ENCODE peak calls at places on chromosome 20, in ten cellular contexts. One of them, this sample, is unnamed.

GRCh38 chr20:33651562-33652048 is 10.5 kb upstream of the C20orf144 start:
- DNase-seq in hepatocyte: no peak
- DNase-seq in mammary epithelial cell: no peak
- DNase-seq in GM23338: no peak
- DNase-seq in CD8-positive, alpha-beta T cell: no peak
- DNase-seq in spleen: peak; percentile 20
- DNase-seq in OCI-LY7: no peak
- DNase-seq in body of pancreas: no peak
- DNase-seq in heart right ventricle: no peak
- DNase-seq in SJSA1: no peak
- DNase-seq in this sample: no peak

GRCh38 chr20:58219342-58219700 is 9.1 kb downstream of the ANKRD60 start:
- DNase-seq in mammary epithelial cell: peak; percentile 56
- DNase-seq in spleen: no peak
- DNase-seq in OCI-LY7: no peak
- DNase-seq in GM23338: no peak
- DNase-seq in CD8-positive, alpha-beta T cell: no peak
- DNase-seq in heart right ventricle: no peak
- DNase-seq in SJSA1: no peak
- DNase-seq in hepatocyte: no peak
- DNase-seq in body of pancreas: no peak
- DNase-seq in this sample: no peak

GRCh38 chr20:1673424-1673823 is 15.8 kb upstream of the SIRPG start:
- DNase-seq in SJSA1: no peak
- DNase-seq in hepatocyte: no peak
- DNase-seq in spleen: no peak
- DNase-seq in CD8-positive, alpha-beta T cell: no peak
- DNase-seq in body of pancreas: no peak
- DNase-seq in mammary epithelial cell: no peak
- DNase-seq in OCI-LY7: no peak
- DNase-seq in heart right ventricle: no peak
- DNase-seq in GM23338: no peak
- DNase-seq in this sample: no peak

GRCh38 chr20:22577515-22578220 is 6.7 kb downstream of the FOXA2 start:
- DNase-seq in body of pancreas: peak; percentile 75
- DNase-seq in CD8-positive, alpha-beta T cell: no peak
- DNase-seq in SJSA1: no peak
- DNase-seq in hepatocyte: peak; percentile 57
- DNase-seq in mammary epithelial cell: no peak
- DNase-seq in spleen: no peak
- DNase-seq in OCI-LY7: no peak
- DNase-seq in heart right ventricle: no peak
- DNase-seq in GM23338: peak; percentile 87
- DNase-seq in this sample: peak; percentile 88

GRCh38 chr20:49859807-49860206 is 47.2 kb downstream of the SLC9A8 start:
- DNase-seq in heart right ventricle: no peak
- DNase-seq in SJSA1: no peak
- DNase-seq in spleen: no peak
- DNase-seq in OCI-LY7: no peak
- DNase-seq in body of pancreas: no peak
- DNase-seq in hepatocyte: no peak
- DNase-seq in mammary epithelial cell: peak; percentile 80
- DNase-seq in GM23338: no peak
- DNase-seq in CD8-positive, alpha-beta T cell: no peak
- DNase-seq in this sample: no peak

GRCh38 chr20:41360831-41361756 is 5.5 kb downstream of the EMILIN3 start:
- DNase-seq in heart right ventricle: no peak
- DNase-seq in CD8-positive, alpha-beta T cell: no peak
- DNase-seq in GM23338: no peak
- DNase-seq in OCI-LY7: no peak
- DNase-seq in spleen: peak; percentile 68
- DNase-seq in body of pancreas: no peak
- DNase-seq in mammary epithelial cell: no peak
- DNase-seq in hepatocyte: no peak
- DNase-seq in SJSA1: no peak
- DNase-seq in this sample: no peak

GRCh38 chr20:60148885-60149284 is 190.7 kb downstream of the CDH26 start:
- DNase-seq in spleen: no peak
- DNase-seq in CD8-positive, alpha-beta T cell: no peak
- DNase-seq in hepatocyte: no peak
- DNase-seq in body of pancreas: no peak
- DNase-seq in mammary epithelial cell: no peak
- DNase-seq in GM23338: no peak
- DNase-seq in OCI-LY7: no peak
- DNase-seq in heart right ventricle: no peak
- DNase-seq in SJSA1: no peak
- DNase-seq in this sample: no peak

GRCh38 chr20:35066194-35066593 is 26.4 kb downstream of the TRPC4AP start:
- DNase-seq in SJSA1: no peak
- DNase-seq in heart right ventricle: no peak
- DNase-seq in CD8-positive, alpha-beta T cell: no peak
- DNase-seq in hepatocyte: no peak
- DNase-seq in GM23338: no peak
- DNase-seq in OCI-LY7: no peak
- DNase-seq in body of pancreas: no peak
- DNase-seq in spleen: no peak
- DNase-seq in mammary epithelial cell: no peak
- DNase-seq in this sample: no peak

GRCh38 chr20:17866234-17867001 is 102.2 kb downstream of the SNX5 start:
- DNase-seq in SJSA1: no peak
- DNase-seq in spleen: peak; percentile 53
- DNase-seq in OCI-LY7: no peak
- DNase-seq in CD8-positive, alpha-beta T cell: no peak
- DNase-seq in heart right ventricle: no peak
- DNase-seq in hepatocyte: no peak
- DNase-seq in mammary epithelial cell: no peak
- DNase-seq in GM23338: no peak
- DNase-seq in body of pancreas: no peak
- DNase-seq in this sample: peak; percentile 12

GRCh38 chr20:59403261-59403961 is 103.0 kb downstream of the EDN3 start:
- DNase-seq in CD8-positive, alpha-beta T cell: peak; percentile 73
- DNase-seq in GM23338: peak; percentile 75
- DNase-seq in OCI-LY7: peak; percentile 39
- DNase-seq in heart right ventricle: peak; percentile 21
- DNase-seq in body of pancreas: peak; percentile 54
- DNase-seq in mammary epithelial cell: no peak
- DNase-seq in hepatocyte: peak; percentile 79
- DNase-seq in SJSA1: peak; percentile 6
- DNase-seq in spleen: peak; percentile 90
- DNase-seq in this sample: peak; percentile 73

GRCh38 chr20:51439160-51439689 is 103.3 kb downstream of the NFATC2 start:
- DNase-seq in SJSA1: no peak
- DNase-seq in GM23338: no peak
- DNase-seq in OCI-LY7: no peak
- DNase-seq in spleen: no peak
- DNase-seq in heart right ventricle: no peak
- DNase-seq in mammary epithelial cell: no peak
- DNase-seq in body of pancreas: no peak
- DNase-seq in CD8-positive, alpha-beta T cell: no peak
- DNase-seq in hepatocyte: no peak
- DNase-seq in this sample: no peak

GRCh38 chr20:8163543-8163942 is 31.5 kb downstream of the PLCB1 start:
- DNase-seq in spleen: no peak
- DNase-seq in GM23338: no peak
- DNase-seq in heart right ventricle: no peak
- DNase-seq in hepatocyte: no peak
- DNase-seq in SJSA1: no peak
- DNase-seq in mammary epithelial cell: no peak
- DNase-seq in OCI-LY7: no peak
- DNase-seq in body of pancreas: peak; percentile 23
- DNase-seq in CD8-positive, alpha-beta T cell: no peak
- DNase-seq in this sample: no peak

GRCh38 chr20:8166730-8167129 is 34.7 kb downstream of the PLCB1 start:
- DNase-seq in hepatocyte: no peak
- DNase-seq in spleen: no peak
- DNase-seq in OCI-LY7: no peak
- DNase-seq in body of pancreas: no peak
- DNase-seq in heart right ventricle: no peak
- DNase-seq in mammary epithelial cell: no peak
- DNase-seq in GM23338: no peak
- DNase-seq in SJSA1: no peak
- DNase-seq in CD8-positive, alpha-beta T cell: no peak
- DNase-seq in this sample: no peak

GRCh38 chr20:8162610-8163009 is 30.5 kb downstream of the PLCB1 start:
- DNase-seq in SJSA1: no peak
- DNase-seq in hepatocyte: no peak
- DNase-seq in GM23338: no peak
- DNase-seq in mammary epithelial cell: no peak
- DNase-seq in heart right ventricle: no peak
- DNase-seq in OCI-LY7: no peak
- DNase-seq in body of pancreas: no peak
- DNase-seq in CD8-positive, alpha-beta T cell: no peak
- DNase-seq in spleen: no peak
- DNase-seq in this sample: no peak

GRCh38 chr20:8156603-8157079 is 24.6 kb downstream of the PLCB1 start:
- DNase-seq in body of pancreas: no peak
- DNase-seq in GM23338: no peak
- DNase-seq in mammary epithelial cell: no peak
- DNase-seq in CD8-positive, alpha-beta T cell: no peak
- DNase-seq in heart right ventricle: no peak
- DNase-seq in SJSA1: peak; percentile 58
- DNase-seq in hepatocyte: peak; percentile 8
- DNase-seq in spleen: no peak
- DNase-seq in OCI-LY7: no peak
- DNase-seq in this sample: no peak

GRCh38 chr20:8161262-8162071 is 29.4 kb downstream of the PLCB1 start:
- DNase-seq in SJSA1: no peak
- DNase-seq in hepatocyte: no peak
- DNase-seq in mammary epithelial cell: no peak
- DNase-seq in spleen: no peak
- DNase-seq in CD8-positive, alpha-beta T cell: no peak
- DNase-seq in OCI-LY7: no peak
- DNase-seq in body of pancreas: peak; percentile 33
- DNase-seq in heart right ventricle: peak; percentile 9
- DNase-seq in GM23338: no peak
- DNase-seq in this sample: no peak
- H3K4me1 ChIP-seq in SJSA1: no peaks in the 10 kb centered on the region
- H3K4me1 ChIP-seq in hepatocyte: no peaks in the 10 kb centered on the region
- H3K4me1 ChIP-seq in mammary epithelial cell: no peaks in the 10 kb centered on the region
- H3K4me1 ChIP-seq in spleen: peaks cover 20% of the 10 kb centered on the region
- H3K4me1 ChIP-seq in CD8-positive, alpha-beta T cell: peaks cover 4% of the 10 kb centered on the region
- H3K4me1 ChIP-seq in OCI-LY7: no peaks in the 10 kb centered on the region
- H3K4me1 ChIP-seq in body of pancreas: peaks cover 33% of the 10 kb centered on the region
- H3K4me1 ChIP-seq in heart right ventricle: no peaks in the 10 kb centered on the region
- H3K4me1 ChIP-seq in GM23338: no peaks in the 10 kb centered on the region
- H3K4me1 ChIP-seq in this sample: peaks cover 13% of the 10 kb centered on the region

DNA sequence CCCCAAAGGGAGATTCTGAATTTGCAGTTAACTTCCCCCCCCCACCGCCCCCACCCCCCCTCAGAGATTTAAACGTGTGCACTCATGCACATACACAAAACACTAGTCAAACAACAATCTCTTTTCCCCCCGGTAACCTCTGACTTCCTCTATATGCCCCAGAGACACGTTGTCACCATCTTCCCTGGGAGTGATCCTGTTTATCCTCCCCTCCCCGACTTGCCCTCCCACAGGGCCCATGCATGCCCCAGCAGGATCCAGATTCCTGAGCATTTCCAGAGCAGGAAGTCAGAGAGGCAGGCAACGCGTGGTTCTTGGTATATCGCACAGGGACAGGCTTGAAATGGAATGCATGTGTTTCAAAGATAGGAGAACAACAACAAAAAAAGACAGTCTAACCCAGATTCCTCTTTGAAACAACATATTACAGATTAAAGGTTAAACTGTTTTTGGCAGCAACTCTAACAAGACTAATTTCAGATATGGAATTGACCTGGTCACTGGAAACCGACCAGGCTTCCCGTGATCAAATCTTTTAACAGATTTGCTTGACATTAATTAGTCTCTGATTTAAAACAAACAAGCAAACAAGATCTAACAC is 1.3 kb downstream of the BLCAP start:
- DNase-seq in mammary epithelial cell: peak; percentile 90
- DNase-seq in OCI-LY7: peak; percentile 45
- DNase-seq in hepatocyte: peak; percentile 64
- DNase-seq in SJSA1: peak; percentile 57
- DNase-seq in CD8-positive, alpha-beta T cell: no peak
- DNase-seq in spleen: peak; percentile 72
- DNase-seq in GM23338: peak; percentile 93
- DNase-seq in heart right ventricle: peak; percentile 50
- DNase-seq in body of pancreas: peak; percentile 39
- DNase-seq in this sample: no peak
- H3K4me3 ChIP-seq in mammary epithelial cell: peak overlapping the region; percentile 97
- H3K4me3 ChIP-seq in OCI-LY7: peak overlapping the region; percentile 81
- H3K4me3 ChIP-seq in hepatocyte: peak overlapping the region; percentile 55
- H3K4me3 ChIP-seq in SJSA1: peak overlapping the region; percentile 93
- H3K4me3 ChIP-seq in CD8-positive, alpha-beta T cell: peak overlapping the region; percentile 93
- H3K4me3 ChIP-seq in spleen: peak overlapping the region; percentile 99
- H3K4me3 ChIP-seq in GM23338: peak overlapping the region; percentile 84
- H3K4me3 ChIP-seq in heart right ventricle: peak overlapping the region; percentile 93
- H3K4me3 ChIP-seq in body of pancreas: peak overlapping the region; percentile 88
- H3K4me3 ChIP-seq in this sample: peak overlapping the region; percentile 90

DNA sequence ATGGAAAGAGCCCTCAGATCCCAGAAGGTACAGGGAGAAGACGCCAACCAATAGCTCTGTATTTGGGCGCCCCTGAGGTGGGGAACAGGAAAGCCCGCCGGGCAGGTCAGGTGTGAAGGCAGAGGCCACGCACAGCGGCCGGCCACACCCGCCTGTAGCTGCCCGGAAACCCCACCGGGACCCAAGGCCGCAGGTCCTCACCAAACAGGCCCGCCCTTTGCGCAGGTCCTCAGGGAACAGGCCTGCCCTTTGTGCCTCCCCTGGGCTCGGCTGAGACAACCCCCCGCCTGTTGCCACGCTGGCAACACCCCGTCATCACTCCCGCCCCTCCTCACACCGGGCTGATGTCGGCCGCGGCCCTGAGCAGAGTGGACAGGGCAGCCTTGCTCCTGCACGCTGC is 44.9 kb upstream of the CHRNA4 start:
- DNase-seq in GM23338: no peak
- DNase-seq in body of pancreas: no peak
- DNase-seq in hepatocyte: no peak
- DNase-seq in mammary epithelial cell: no peak
- DNase-seq in heart right ventricle: no peak
- DNase-seq in SJSA1: no peak
- DNase-seq in OCI-LY7: no peak
- DNase-seq in spleen: no peak
- DNase-seq in CD8-positive, alpha-beta T cell: no peak
- DNase-seq in this sample: no peak
- H3K4me1 ChIP-seq in GM23338: peaks cover 3% of the 10 kb centered on the region
- H3K4me1 ChIP-seq in body of pancreas: no peaks in the 10 kb centered on the region
- H3K4me1 ChIP-seq in hepatocyte: no peaks in the 10 kb centered on the region
- H3K4me1 ChIP-seq in mammary epithelial cell: no peaks in the 10 kb centered on the region
- H3K4me1 ChIP-seq in heart right ventricle: no peaks in the 10 kb centered on the region
- H3K4me1 ChIP-seq in SJSA1: no peaks in the 10 kb centered on the region
- H3K4me1 ChIP-seq in OCI-LY7: no peaks in the 10 kb centered on the region
- H3K4me1 ChIP-seq in spleen: no peaks in the 10 kb centered on the region
- H3K4me1 ChIP-seq in CD8-positive, alpha-beta T cell: peaks cover 6% of the 10 kb centered on the region
- H3K4me1 ChIP-seq in this sample: no peaks in the 10 kb centered on the region

GRCh38 chr20:2800590-2801458 is at the start of gene CPXM1:
- DNase-seq in heart right ventricle: no peak
- DNase-seq in hepatocyte: peak; percentile 55
- DNase-seq in OCI-LY7: no peak
- DNase-seq in mammary epithelial cell: no peak
- DNase-seq in spleen: no peak
- DNase-seq in CD8-positive, alpha-beta T cell: no peak
- DNase-seq in GM23338: peak; percentile 86
- DNase-seq in body of pancreas: no peak
- DNase-seq in SJSA1: peak; percentile 17
- DNase-seq in this sample: no peak
- H3K4me3 ChIP-seq in heart right ventricle: no peak within 1 kb of the TSS
- H3K4me3 ChIP-seq in hepatocyte: peak within 1 kb of the TSS; percentile 55
- H3K4me3 ChIP-seq in OCI-LY7: no peak within 1 kb of the TSS
- H3K4me3 ChIP-seq in mammary epithelial cell: peak within 1 kb of the TSS; percentile 26
- H3K4me3 ChIP-seq in spleen: peak within 1 kb of the TSS; percentile 30
- H3K4me3 ChIP-seq in CD8-positive, alpha-beta T cell: peak within 1 kb of the TSS; percentile 74
- H3K4me3 ChIP-seq in GM23338: peak within 1 kb of the TSS; percentile 79
- H3K4me3 ChIP-seq in body of pancreas: no peak within 1 kb of the TSS
- H3K4me3 ChIP-seq in SJSA1: peak within 1 kb of the TSS; percentile 31
- H3K4me3 ChIP-seq in this sample: peak within 1 kb of the TSS; percentile 32

GRCh38 chr20:19885576-19885956 is 127.5 kb downstream of the RIN2 start:
- DNase-seq in OCI-LY7: no peak
- DNase-seq in hepatocyte: no peak
- DNase-seq in GM23338: no peak
- DNase-seq in SJSA1: no peak
- DNase-seq in mammary epithelial cell: no peak
- DNase-seq in heart right ventricle: no peak
- DNase-seq in body of pancreas: no peak
- DNase-seq in spleen: no peak
- DNase-seq in CD8-positive, alpha-beta T cell: no peak
- DNase-seq in this sample: no peak
- H3K4me1 ChIP-seq in OCI-LY7: no peaks in the 10 kb centered on the region
- H3K4me1 ChIP-seq in hepatocyte: peaks cover 66% of the 10 kb centered on the region
- H3K4me1 ChIP-seq in GM23338: no peaks in the 10 kb centered on the region
- H3K4me1 ChIP-seq in SJSA1: peaks cover 71% of the 10 kb centered on the region
- H3K4me1 ChIP-seq in mammary epithelial cell: peaks cover 57% of the 10 kb centered on the region
- H3K4me1 ChIP-seq in heart right ventricle: peaks cover 26% of the 10 kb centered on the region
- H3K4me1 ChIP-seq in body of pancreas: peaks cover 45% of the 10 kb centered on the region
- H3K4me1 ChIP-seq in spleen: peaks cover 59% of the 10 kb centered on the region
- H3K4me1 ChIP-seq in CD8-positive, alpha-beta T cell: no peaks in the 10 kb centered on the region
- H3K4me1 ChIP-seq in this sample: peaks cover 50% of the 10 kb centered on the region

This sample was measured in upper lobe of right lung.